ENCODE peak calls at places on chromosomes 11 and 22, in four cellular contexts. V is heart left ventricle, W is stomach, K is HCT116. S is an unnamed sample.

GRCh38 chr11:14537134-14537599 is 17.0 kb upstream of the PSMA1 start:
- DNase-seq in V (no peak), K (no peak), W (no peak), S (no peak)

GRCh38 chr11:130580372-130580771 is 131.9 kb downstream of the ADAMTS15 start:
- DNase-seq in V (peak; percentile 25), W (no peak), K (peak; percentile 21), S (peak; percentile 20)

GRCh38 chr11:70769106-70769505 is 370.8 kb downstream of the CTTN start:
- DNase-seq in K (no peak), W (no peak), V (no peak), S (no peak)

GRCh38 chr11:124518900-124519541 is 24.4 kb downstream of the OR8B12 start:
- DNase-seq in W (no peak), V (no peak), K (no peak), S (no peak)

GRCh38 chr11:68660066-68660810 is 24.1 kb upstream of the GAL start:
- DNase-seq in V (no peak), W (no peak), K (no peak), S (no peak)

GRCh38 chr22:22887621-22888503 is at the start of gene IGLL5:
- DNase-seq in K (no peak), W (no peak), V (no peak), S (no peak)

GRCh38 chr11:83583953-83584352 is 297.8 kb upstream of the CCDC90B start:
- DNase-seq in W (no peak), K (no peak), V (no peak), S (no peak)

GRCh38 chr11:22479133-22479690 is 141.0 kb downstream of the SLC17A6 start:
- DNase-seq in K (no peak), V (no peak), W (no peak), S (no peak)

GRCh38 chr11:122758361-122758760 is 79.9 kb upstream of the CRTAM start:
- DNase-seq in W (no peak), K (no peak), V (no peak), S (no peak)

GRCh38 chr11:72578051-72578450 is 96.2 kb downstream of the PDE2A start:
- DNase-seq in K (no peak), W (no peak), V (no peak), S (no peak)

GRCh38 chr11:6576471-6577373 is 26.7 kb downstream of the RRP8 start:
- DNase-seq in K (no peak), W (no peak), V (peak; percentile 46), S (no peak)

GRCh38 chr22:27135582-27135981 is 478.2 kb downstream of the MIAT start:
- DNase-seq in K (no peak), V (no peak), W (no peak), S (no peak)

GRCh38 chr11:69156673-69157155 is 979 bp downstream of the SMIM38 start:
- DNase-seq in V (no peak), K (no peak), W (no peak), S (no peak)

GRCh38 chr11:10984250-10984649 is 126.4 kb upstream of the ZBED5 start:
- DNase-seq in V (no peak), W (no peak), K (peak; percentile 12), S (no peak)

GRCh38 chr11:103433380-103433779 is 324.2 kb downstream of the DYNC2H1 start:
- DNase-seq in V (no peak), W (no peak), K (no peak), S (no peak)

GRCh38 chr11:119206512-119207299 is 567 bp downstream of the CBL start:
- DNase-seq in K (no peak), V (peak; percentile 72), W (no peak), S (no peak)

GRCh38 chr11:91081440-91082088 is 858.7 kb upstream of the CHORDC1 start:
- DNase-seq in K (no peak), V (peak; percentile 34), W (no peak), S (no peak)

GRCh38 chr11:74004694-74005615 is 3.9 kb downstream of the UCP3 start:
- DNase-seq in K (no peak), W (peak; percentile 53), V (no peak), S (no peak)

GRCh38 chr11:13415201-13415600 is 47.8 kb downstream of the BTBD10 start:
- DNase-seq in W (no peak), V (no peak), K (no peak), S (no peak)

GRCh38 chr22:30865656-30866055 is 102.9 kb downstream of the MORC2 start:
- DNase-seq in K (no peak), V (no peak), W (no peak), S (no peak)

GRCh38 chr11:6583584-6583983 is 19.8 kb downstream of the RRP8 start:
- DNase-seq in V (no peak), K (no peak), W (no peak), S (no peak)

GRCh38 chr11:132042296-132042695 is 671.9 kb downstream of the NTM start:
- DNase-seq in W (no peak), K (no peak), V (no peak), S (no peak)

GRCh38 chr11:61972796-61973602 is 5.6 kb upstream of the FTH1 start:
- DNase-seq in W (no peak), K (no peak), V (no peak), S (no peak)

GRCh38 chr11:123145661-123146060 is 49.4 kb downstream of the CLMP start:
- DNase-seq in V (no peak), K (no peak), W (no peak), S (no peak)

GRCh38 chr11:69640995-69641581 is at the start of gene CCND1:
- DNase-seq in V (peak; percentile 83), K (peak; percentile 85), W (peak; percentile 75), S (no peak)

GRCh38 chr11:40188848-40189247 is 1270.6 kb downstream of the LRRC4C start:
- DNase-seq in W (peak; percentile 67), K (no peak), V (no peak), S (no peak)

GRCh38 chr22:49936018-49936972 is 17.9 kb downstream of the CRELD2 start:
- DNase-seq in K (no peak), W (peak; percentile 95), V (peak; percentile 94), S (no peak)

GRCh38 chr22:48669226-48669625 is 1158.4 kb downstream of the BRD1 start:
- DNase-seq in W (no peak), K (no peak), V (no peak), S (no peak)

GRCh38 chr11:57133616-57134015 is 48.1 kb upstream of the LRRC55 start:
- DNase-seq in K (no peak), W (no peak), V (no peak), S (no peak)

GRCh38 chr11:102539567-102539966 is 9.0 kb upstream of the MMP7 start:
- DNase-seq in V (no peak), K (no peak), W (no peak), S (no peak)

GRCh38 chr11:120205596-120206161 is 5.2 kb upstream of the OAF start:
- DNase-seq in W (no peak), K (no peak), V (no peak), S (no peak)

GRCh38 chr11:927871-928270 is 2.2 kb downstream of the AP2A2 start:
- DNase-seq in K (no peak), W (no peak), V (no peak), S (no peak)

GRCh38 chr22:24483966-24484545 is 11.1 kb upstream of the UPB1 start:
- DNase-seq in K (no peak), W (no peak), V (no peak), S (no peak)

GRCh38 chr22:24485170-24485569 is 10.0 kb upstream of the UPB1 start:
- DNase-seq in W (no peak), K (no peak), V (no peak), S (no peak)

GRCh38 chr22:24482998-24483397 is 12.1 kb upstream of the UPB1 start:
- DNase-seq in K (no peak), V (no peak), W (no peak), S (no peak)

GRCh38 chr22:24486501-24486921 is 8.6 kb upstream of the UPB1 start:
- DNase-seq in W (no peak), V (no peak), K (no peak), S (no peak)

GRCh38 chr22:24485608-24486007 is 9.5 kb upstream of the UPB1 start:
- DNase-seq in K (no peak), W (no peak), V (no peak), S (no peak)
- H3K4me1 ChIP-seq in K (peaks cover 15% of the 10 kb centered on the region), W (peaks cover 21% of the 10 kb centered on the region), V (no peaks in the 10 kb centered on the region), S (no peaks in the 10 kb centered on the region)

GRCh38 chr11:95699631-95700470 is 89.7 kb downstream of the FAM76B start:
- DNase-seq in V (no peak), W (no peak), K (no peak), S (no peak)

GRCh38 chr11:95695181-95695580 is 94.4 kb downstream of the FAM76B start:
- DNase-seq in V (no peak), W (no peak), K (no peak), S (no peak)

GRCh38 chr11:95698939-95699562 is 90.5 kb downstream of the FAM76B start:
- DNase-seq in K (no peak), W (no peak), V (no peak), S (no peak)

GRCh38 chr11:95700471-95700817 is 89.1 kb downstream of the FAM76B start:
- DNase-seq in V (no peak), K (no peak), W (no peak), S (no peak)

GRCh38 chr11:95697614-95698408 is 91.8 kb downstream of the FAM76B start:
- DNase-seq in V (no peak), K (no peak), W (no peak), S (no peak)
- H3K27ac ChIP-seq in V (no peak overlapping the region), K (no peak overlapping the region), W (no peak overlapping the region), S (no peak overlapping the region)

GRCh38 chr11:31799794-31800397 is 11.2 kb downstream of the PAX6 start:
- DNase-seq in V (no peak), K (no peak), W (no peak), S (no peak)

GRCh38 chr11:31800398-31801265 is 10.5 kb downstream of the PAX6 start:
- DNase-seq in W (no peak), V (no peak), K (no peak), S (no peak)

GRCh38 chr11:31802609-31802989 is 8.5 kb downstream of the PAX6 start:
- DNase-seq in W (no peak), V (no peak), K (no peak), S (no peak)

GRCh38 chr11:31802000-31802551 is 9.0 kb downstream of the PAX6 start:
- DNase-seq in K (no peak), V (no peak), W (no peak), S (no peak)

DNA sequence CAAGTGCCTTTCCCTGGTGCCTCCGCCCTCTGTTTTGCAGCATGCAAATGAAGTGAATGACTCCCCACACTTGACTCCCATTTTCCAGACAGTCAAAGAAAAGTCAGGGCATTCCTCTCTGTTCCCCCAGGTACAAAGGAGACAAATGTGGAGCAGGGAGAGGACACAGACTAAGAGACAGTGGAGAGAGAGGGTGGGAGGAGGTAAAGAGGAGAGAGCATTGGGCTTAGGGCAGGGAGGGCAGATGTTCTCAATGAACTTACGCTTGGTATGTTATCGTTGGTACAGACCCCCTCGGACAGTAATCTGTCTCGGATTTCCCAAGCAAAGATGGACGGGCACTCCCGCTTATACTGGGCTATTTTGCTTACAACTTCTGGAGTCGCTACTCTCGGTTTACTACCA is 9.8 kb downstream of the PAX6 start:
- DNase-seq in V (no peak), W (no peak), K (no peak), S (no peak)
- H3K27me3 ChIP-seq in V (peaks cover 99% of the 10 kb centered on the region), W (peaks cover 100% of the 10 kb centered on the region), K (no peaks in the 10 kb centered on the region), S (peaks cover 86% of the 10 kb centered on the region)

GRCh38 chr11:64716471-64717267 is 6.3 kb downstream of the NRXN2 start:
- DNase-seq in V (no peak), K (no peak), W (no peak), S (no peak)

GRCh38 chr11:64718780-64719124 is 4.2 kb downstream of the NRXN2 start:
- DNase-seq in K (no peak), V (no peak), W (no peak), S (no peak)

GRCh38 chr11:64715756-64716470 is 7.1 kb downstream of the NRXN2 start:
- DNase-seq in V (no peak), W (no peak), K (no peak), S (no peak)

GRCh38 chr11:64718084-64718779 is 4.8 kb downstream of the NRXN2 start:
- DNase-seq in V (no peak), W (no peak), K (no peak), S (no peak)

GRCh38 chr11:64717268-64717578 is 5.8 kb downstream of the NRXN2 start:
- DNase-seq in W (no peak), V (no peak), K (no peak), S (no peak)
- H3K4me1 ChIP-seq in W (peaks cover 16% of the 10 kb centered on the region), V (no peaks in the 10 kb centered on the region), K (peaks cover 4% of the 10 kb centered on the region), S (peaks cover 10% of the 10 kb centered on the region)